ENCODE peak calls at places on chromosomes 4 and X, in six cellular contexts. T, N, W, Y, K and M are unnamed samples.

GRCh38 chr4:176150704-176151103 is 44.7 kb downstream of the SPATA4 start:
- DNase-seq in T (no peak), N (no peak), W (no peak), Y (no peak), K (no peak), M (no peak)

GRCh38 chr4:118968006-118968405 is 79.4 kb downstream of the SYNPO2 start:
- DNase-seq in T (peak), N (peak), W (no peak), Y (peak), K (peak), M (peak)

GRCh38 chr4:1775731-1776500 is 17.2 kb upstream of the FGFR3 start:
- DNase-seq in T (no peak), N (no peak), W (no peak), Y (no peak), K (no peak), M (no peak)

GRCh38 chr4:142282870-142283431 is 563.1 kb downstream of the INPP4B start:
- DNase-seq in T (peak), N (no peak), W (no peak), Y (no peak), K (peak), M (no peak)

GRCh38 chr4:8212606-8213005 is 13.5 kb downstream of the SH3TC1 start:
- DNase-seq in T (no peak), N (no peak), W (no peak), Y (no peak), K (no peak), M (no peak)

GRCh38 chr4:3371038-3371437 is 70.7 kb upstream of the HGFAC start:
- DNase-seq in T (peak), N (no peak), W (no peak), Y (no peak), K (peak), M (no peak)

GRCh38 chrX:114611018-114611619 is 27.2 kb downstream of the HTR2C start:
- DNase-seq in T (peak), N (peak), W (no peak), Y (no peak), K (peak), M (no peak)

GRCh38 chr4:48863728-48864127 is 32.8 kb downstream of the OCIAD1 start:
- DNase-seq in T (no peak), N (no peak), W (no peak), Y (no peak), K (no peak), M (no peak)

GRCh38 chr4:108119199-108119800 is 49.4 kb downstream of the LEF1 start:
- DNase-seq in T (no peak), N (no peak), W (no peak), Y (no peak), K (no peak), M (no peak)

GRCh38 chr4:114043116-114043515 is 63.7 kb upstream of the ARSJ start:
- DNase-seq in T (no peak), N (no peak), W (no peak), Y (no peak), K (no peak), M (no peak)

GRCh38 chr4:43776371-43776770 is 672.2 kb downstream of the KCTD8 start:
- DNase-seq in T (peak), N (no peak), W (no peak), Y (no peak), K (peak), M (no peak)
- TF ChIP-seq CTCF in T (peak), N (no peak), W (peak), Y (no peak), K (peak), M (no peak)

DNA sequence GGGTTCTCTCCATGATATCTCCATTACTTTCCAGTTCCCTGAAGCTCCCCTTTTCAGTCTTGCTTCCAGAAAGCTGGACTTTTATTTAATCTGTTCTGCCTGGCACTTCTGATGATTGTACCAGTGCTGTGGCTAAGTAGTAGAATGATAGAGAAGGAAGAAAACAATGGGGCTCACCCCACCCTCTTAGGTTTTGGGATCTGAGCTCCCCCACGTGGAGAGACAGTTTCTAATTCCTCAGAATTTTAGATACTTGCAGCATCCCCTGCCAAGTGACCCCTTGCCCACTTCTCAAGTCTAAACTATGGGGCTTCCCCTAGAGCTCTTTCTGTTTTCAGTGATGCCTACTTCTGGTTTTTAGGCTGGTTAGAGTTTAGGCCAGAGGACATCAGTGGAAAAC is 73.9 kb downstream of the GC start:
- DNase-seq in T (no peak), N (no peak), W (no peak), Y (no peak), K (peak), M (no peak)
- TF ChIP-seq CTCF in T (no peak), N (no peak), W (no peak), Y (peak), K (peak), M (no peak)

GRCh38 chr4:138329506-138330070 is 87.4 kb upstream of the SLC7A11 start:
- DNase-seq in T (no peak), N (no peak), W (no peak), Y (no peak), K (no peak), M (no peak)

GRCh38 chr4:138330531-138330930 is 88.4 kb upstream of the SLC7A11 start:
- DNase-seq in T (peak), N (no peak), W (no peak), Y (no peak), K (no peak), M (no peak)

DNA sequence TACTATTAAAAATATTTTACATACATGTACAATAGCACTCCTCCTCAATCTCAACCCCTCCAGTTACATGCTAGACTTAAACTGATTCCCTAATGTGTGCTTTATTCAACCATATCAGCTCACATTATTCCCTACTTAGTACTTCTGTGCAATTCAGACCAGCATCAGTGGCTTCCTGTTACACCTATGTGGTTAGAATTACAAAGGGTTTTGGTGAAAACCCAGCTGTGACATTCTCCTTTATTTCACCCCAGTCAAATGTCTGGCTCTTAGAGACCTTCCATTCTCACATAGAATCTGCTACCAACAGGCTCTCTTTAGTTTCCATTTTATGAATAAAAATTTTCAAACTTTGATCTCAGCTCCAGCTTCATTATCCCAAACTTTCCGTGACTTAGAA is 85.2 kb upstream of the SLC7A11 start:
- DNase-seq in T (no peak), N (no peak), W (no peak), Y (no peak), K (peak), M (no peak)
- TF ChIP-seq CTCF in T (no peak), N (no peak), W (no peak), Y (no peak), K (no peak), M (no peak)

GRCh38 chrX:88425739-88426138 is 321.3 kb upstream of the CPXCR1 start:
- DNase-seq in T (no peak), N (no peak), W (no peak), Y (no peak), K (peak), M (no peak)
- TF ChIP-seq CTCF in T (no peak), N (no peak), W (no peak), Y (no peak), K (peak), M (no peak)

DNA sequence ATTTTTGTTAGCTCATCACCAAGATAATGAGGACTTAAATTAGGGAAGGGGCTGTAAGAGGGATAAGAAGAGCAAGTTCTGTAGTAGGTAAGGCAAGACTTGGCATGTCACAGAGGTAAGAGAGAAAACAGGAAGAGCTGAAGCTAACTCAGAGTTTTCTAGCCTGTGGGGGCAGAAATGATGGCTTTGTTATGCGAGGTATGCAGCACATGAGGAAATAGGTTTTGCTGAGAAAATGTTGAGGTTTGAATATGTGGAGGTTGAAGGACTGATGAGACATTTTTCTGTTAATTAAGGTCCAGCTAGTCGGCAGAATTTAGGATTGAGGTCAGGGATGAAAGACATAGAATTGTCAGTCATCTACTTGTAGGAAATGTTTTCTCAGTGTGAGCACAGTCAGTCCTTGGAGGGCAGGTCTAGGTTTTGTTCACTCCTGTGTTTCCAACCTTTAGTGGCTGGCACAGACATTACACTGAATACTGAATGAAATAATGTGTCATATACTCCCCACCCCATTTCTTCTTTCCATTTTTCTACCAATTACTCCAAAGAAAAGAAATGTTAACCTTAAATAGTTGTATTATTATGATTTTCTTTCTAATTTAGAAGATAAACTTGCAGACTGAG is 154.0 kb upstream of the AADAT start:
- DNase-seq in T (no peak), N (no peak), W (no peak), Y (no peak), K (peak), M (no peak)
- TF ChIP-seq CTCF in T (no peak), N (no peak), W (no peak), Y (no peak), K (no peak), M (no peak)

DNA sequence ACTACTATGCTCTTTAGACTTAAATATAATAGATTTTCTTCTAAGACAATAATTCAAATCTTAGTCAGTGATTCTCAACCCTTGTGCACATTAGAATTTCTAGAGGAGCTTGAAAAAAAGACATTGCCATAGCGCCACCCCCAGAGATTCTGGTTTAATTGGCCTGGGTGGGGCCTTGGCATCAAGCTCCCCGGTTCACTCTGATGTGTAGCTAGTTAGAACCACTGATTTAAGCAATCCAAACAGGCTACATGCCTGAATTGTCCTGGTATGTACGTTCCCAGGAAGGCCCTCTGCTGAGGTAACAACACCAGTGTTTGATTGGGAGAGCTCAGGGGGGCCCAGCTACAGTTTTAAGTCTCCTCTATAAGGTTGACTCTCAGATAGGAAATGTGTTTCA is 1.4 kb upstream of the ATP10D start:
- DNase-seq in T (no peak), N (peak), W (no peak), Y (no peak), K (no peak), M (no peak)
- TF ChIP-seq CTCF in T (no peak), N (no peak), W (no peak), Y (no peak), K (no peak), M (no peak)